ENCODE peak calls at places on chromosomes 7 and 10, in six cellular contexts. E is HCT116, H is neural progenitor cell, L is GM23248, V is SK-N-SH, G is MM.1S. W is an unnamed sample.
A peak's percentile ranks its signal among the peaks of the same experiment; 100 is the strongest.

GRCh38 chr10:132065491-132066105 is at the start of gene JAKMIP3:
- DNase-seq in E (no peak), H (peak; percentile 53), L (peak; percentile 98), V (no peak), G (no peak), W (peak; percentile 87)

GRCh38 chr10:46106410-46107255 is 60.6 kb upstream of the MSMB start:
- DNase-seq in E (peak; percentile 21), H (peak; percentile 49), L (peak; percentile 65), V (peak; percentile 86), G (peak; percentile 73), W (peak; percentile 26)

GRCh38 chr10:72834183-72834825 is 59.2 kb upstream of the OIT3 start:
- DNase-seq in E (peak; percentile 48), H (peak; percentile 74), L (peak; percentile 83), V (peak; percentile 57), G (peak; percentile 46), W (peak; percentile 98)

GRCh38 chr10:33287112-33287511 is 47.4 kb downstream of the NRP1 start:
- DNase-seq in E (no peak), H (no peak), L (no peak), V (no peak), G (no peak), W (peak; percentile 99)

GRCh38 chr10:86170255-86171153 is 196.1 kb downstream of the GRID1 start:
- DNase-seq in E (no peak), H (no peak), L (no peak), V (no peak), G (no peak), W (no peak)

GRCh38 chr10:76868088-76868949 is 769.3 kb downstream of the KCNMA1 start:
- DNase-seq in E (no peak), H (no peak), L (peak; percentile 71), V (peak; percentile 24), G (no peak), W (peak; percentile 35)

GRCh38 chr10:6956562-6956961 is 376.5 kb upstream of the PRKCQ start:
- DNase-seq in E (no peak), H (no peak), L (no peak), V (no peak), G (no peak), W (no peak)

GRCh38 chr7:116499168-116500070 is at the start of gene CAV2:
- DNase-seq in E (peak; percentile 74), H (peak; percentile 75), L (peak; percentile 85), V (peak; percentile 64), G (peak; percentile 62), W (peak; percentile 92)

GRCh38 chr10:85916999-85917573 is 449.5 kb downstream of the GRID1 start:
- DNase-seq in E (no peak), H (no peak), L (no peak), V (peak; percentile 36), G (no peak), W (no peak)

GRCh38 chr10:48932831-48933670 is 6.6 kb downstream of the LRRC18 start:
- DNase-seq in E (no peak), H (no peak), L (peak; percentile 29), V (no peak), G (no peak), W (no peak)

GRCh38 chr10:101301111-101301731 is 52.7 kb upstream of the BTRC start:
- DNase-seq in E (peak; percentile 63), H (peak; percentile 66), L (peak; percentile 44), V (no peak), G (peak; percentile 40), W (peak; percentile 66)

GRCh38 chr7:29567174-29567573 is 3.5 kb downstream of the PRR15 start:
- DNase-seq in E (no peak), H (no peak), L (no peak), V (no peak), G (no peak), W (no peak)

GRCh38 chr10:69803809-69804208 is 2.1 kb downstream of the COL13A1 start:
- DNase-seq in E (no peak), H (no peak), L (no peak), V (no peak), G (no peak), W (peak; percentile 38)

GRCh38 chr10:72086466-72087391 is 1.6 kb downstream of the SPOCK2 start:
- DNase-seq in E (no peak), H (peak; percentile 75), L (peak; percentile 13), V (no peak), G (no peak), W (no peak)

GRCh38 chr10:4568731-4569130 is 257.3 kb upstream of the AKR1E2 start:
- DNase-seq in E (no peak), H (no peak), L (no peak), V (no peak), G (peak; percentile 71), W (no peak)

GRCh38 chr7:37558320-37558719 is 109.7 kb upstream of the ELMO1 start:
- DNase-seq in E (no peak), H (no peak), L (no peak), V (no peak), G (no peak), W (no peak)

GRCh38 chr7:26090927-26091519 is 61.0 kb upstream of the NFE2L3 start:
- DNase-seq in E (peak; percentile 59), H (peak; percentile 84), L (peak; percentile 73), V (peak; percentile 80), G (peak; percentile 55), W (peak; percentile 60)

GRCh38 chr10:92690211-92691041 is 671 bp downstream of the HHEX start:
- DNase-seq in E (peak; percentile 21), H (peak; percentile 58), L (peak; percentile 66), V (peak; percentile 59), G (no peak), W (peak; percentile 55)

GRCh38 chr7:132738254-132738653 is 162.0 kb upstream of the PLXNA4 start:
- DNase-seq in E (peak; percentile 6), H (no peak), L (peak; percentile 97), V (no peak), G (no peak), W (peak; percentile 93)

GRCh38 chr7:56092789-56093531 is at the start of gene PHKG1:
- DNase-seq in E (no peak), H (no peak), L (peak; percentile 92), V (peak; percentile 74), G (no peak), W (peak; percentile 63)

GRCh38 chr7:41792099-41792498 is 89.2 kb upstream of the INHBA start:
- DNase-seq in E (no peak), H (no peak), L (peak; percentile 78), V (no peak), G (no peak), W (peak; percentile 12)

GRCh38 chr10:93072713-93073538 is 767 bp upstream of the CYP26A1 start:
- DNase-seq in E (no peak), H (peak; percentile 24), L (peak; percentile 12), V (peak; percentile 42), G (peak; percentile 16), W (no peak)

GRCh38 chr10:4270116-4270515 is 485.1 kb upstream of the KLF6 start:
- DNase-seq in E (no peak), H (no peak), L (peak; percentile 91), V (peak; percentile 21), G (no peak), W (peak; percentile 46)

GRCh38 chr7:150778014-150778737 is 22.0 kb downstream of the TMEM176B start:
- DNase-seq in E (peak; percentile 24), H (no peak), L (no peak), V (no peak), G (no peak), W (peak; percentile 5)

GRCh38 chr7:150781961-150782360 is 18.2 kb downstream of the TMEM176B start:
- DNase-seq in E (no peak), H (no peak), L (no peak), V (no peak), G (no peak), W (no peak)

GRCh38 chr7:150780249-150780648 is 19.9 kb downstream of the TMEM176B start:
- DNase-seq in E (no peak), H (no peak), L (no peak), V (no peak), G (no peak), W (no peak)

GRCh38 chr7:150781016-150781415 is 19.1 kb downstream of the TMEM176B start:
- DNase-seq in E (no peak), H (no peak), L (peak; percentile 33), V (no peak), G (no peak), W (no peak)

DNA sequence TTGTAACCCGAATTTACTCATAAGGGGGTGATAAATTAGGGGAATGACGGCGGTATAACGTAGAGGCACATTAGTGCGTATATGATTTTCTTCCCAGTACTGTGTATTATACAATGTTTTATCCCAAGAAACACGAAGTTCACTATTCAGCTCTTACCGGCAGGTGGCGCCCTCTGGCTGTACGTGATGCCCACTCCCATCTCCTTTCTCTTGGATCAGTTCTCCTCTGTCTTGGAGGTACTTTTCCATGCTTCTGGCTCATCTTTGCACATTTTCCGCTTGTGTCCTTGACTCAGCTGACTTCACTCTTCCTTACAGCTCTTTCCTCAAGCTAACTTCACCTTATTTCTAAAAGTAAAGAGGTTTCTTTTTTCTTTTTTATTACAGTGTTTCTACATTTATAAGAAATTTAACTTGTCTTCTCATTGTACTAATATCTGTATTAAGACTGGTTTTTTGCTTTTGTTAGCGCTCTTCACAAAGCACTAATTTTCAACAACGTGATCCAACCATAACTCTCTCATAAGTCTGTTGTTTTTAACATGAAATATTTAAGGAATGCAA is 21.3 kb downstream of the TMEM176B start:
- DNase-seq in E (peak; percentile 68), H (peak; percentile 88), L (peak; percentile 73), V (peak; percentile 78), G (peak; percentile 72), W (peak; percentile 78)
- TF ChIP-seq EZH2phosphoT487 in E (no peak), H (no peak), L (no peak), V (no peak), G (no peak), W (no peak)

GRCh38 chr7:122301858-122302745 is 2.4 kb downstream of the FEZF1 start:
- DNase-seq in E (no peak), H (peak; percentile 68), L (peak; percentile 22), V (peak; percentile 39), G (no peak), W (no peak)
- H3K9ac ChIP-seq in E (no peak overlapping the region), H (peak overlapping the region; percentile 55), L (no peak overlapping the region), V (no peak overlapping the region), G (no peak overlapping the region), W (no peak overlapping the region)

GRCh38 chr7:124918662-124919061 is 11.0 kb downstream of the POT1 start:
- DNase-seq in E (no peak), H (no peak), L (no peak), V (no peak), G (peak; percentile 47), W (no peak)

GRCh38 chr7:124919841-124920240 is 9.8 kb downstream of the POT1 start:
- DNase-seq in E (no peak), H (no peak), L (no peak), V (no peak), G (no peak), W (peak; percentile 47)

GRCh38 chr7:124924906-124925305 is 4.7 kb downstream of the POT1 start:
- DNase-seq in E (no peak), H (no peak), L (no peak), V (no peak), G (no peak), W (no peak)

DNA sequence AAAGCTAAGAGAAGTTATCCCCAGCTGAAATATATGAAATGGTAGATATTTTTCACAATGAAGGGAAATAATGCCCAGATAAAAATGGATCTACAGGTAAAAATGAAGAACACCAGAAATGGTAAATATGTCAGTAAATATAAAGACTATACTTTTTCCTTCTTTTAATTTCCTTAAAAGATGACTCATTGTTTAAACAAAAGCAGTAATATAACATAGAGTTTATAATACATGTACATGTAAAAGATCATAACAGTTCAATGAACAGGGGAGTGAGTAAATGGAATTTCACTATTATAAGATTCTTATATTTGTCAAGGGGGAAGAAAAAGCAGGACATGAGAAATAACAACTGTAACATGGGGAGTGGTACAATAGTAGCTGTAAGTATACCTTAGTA is 7.4 kb downstream of the POT1 start:
- DNase-seq in E (no peak), H (no peak), L (no peak), V (no peak), G (no peak), W (peak; percentile 16)
- H4K20me1 ChIP-seq in E (peaks cover 9% of the 10 kb centered on the region), H (peaks cover 3% of the 10 kb centered on the region), L (no peaks in the 10 kb centered on the region), V (peaks cover 4% of the 10 kb centered on the region), G (no peaks in the 10 kb centered on the region), W (no peaks in the 10 kb centered on the region)

GRCh38 chr7:135690566-135690965 is 28.3 kb downstream of the STMP1 start:
- DNase-seq in E (no peak), H (no peak), L (peak; percentile 80), V (no peak), G (no peak), W (peak; percentile 39)
- TF ChIP-seq EZH2phosphoT487 in E (no peak), H (no peak), L (no peak), V (no peak), G (no peak), W (no peak)